ENCODE peak calls at places on chromosomes 2 and 18, in eight cellular contexts. One of them, this sample, is unnamed.

GRCh38 chr2:121532347-121532766 is 1.7 kb downstream of the RNU4ATAC start:
- DNase-seq in stimulated activated CD4-positive, alpha-beta T cell treated with anti-CD3 and anti-CD28 coated beads, Interleukin-4, amount 100 ng/mL, for 24 hours: no peak
- DNase-seq in body of pancreas: no peak
- DNase-seq in HL-60: peak; percentile 31
- DNase-seq in activated T-helper 1 cell treated with anti-CD3 and anti-CD28 coated beads, Interleukin-12 subunit alpha, Interleukin-12 subunit beta, Interleukin-2, Interleukin-4 antibody, amounts not matched to agents 30 ng/mL and 10 ng/mL and 1 ng/mL, durations not matched to agents 14 hours and 24 hours and 36 hours: no peak
- DNase-seq in brain microvascular endothelial cell: peak; percentile 69
- DNase-seq in Right ventricle myocardium superior: no peak
- DNase-seq in T-helper 1 cell: no peak
- DNase-seq in this sample: no peak

GRCh38 chr2:20356042-20356441 is 5.4 kb upstream of the PUM2 start:
- DNase-seq in stimulated activated CD4-positive, alpha-beta T cell treated with anti-CD3 and anti-CD28 coated beads, Interleukin-4, amount 100 ng/mL, for 24 hours: no peak
- DNase-seq in Right ventricle myocardium superior: no peak
- DNase-seq in activated T-helper 1 cell treated with anti-CD3 and anti-CD28 coated beads, Interleukin-12 subunit alpha, Interleukin-12 subunit beta, Interleukin-2, Interleukin-4 antibody, amounts not matched to agents 30 ng/mL and 10 ng/mL and 1 ng/mL, durations not matched to agents 14 hours and 24 hours and 36 hours: no peak
- DNase-seq in T-helper 1 cell: no peak
- DNase-seq in HL-60: no peak
- DNase-seq in body of pancreas: no peak
- DNase-seq in brain microvascular endothelial cell: peak; percentile 77
- DNase-seq in this sample: no peak

GRCh38 chr2:110682267-110682666 is 4.4 kb upstream of the BUB1 start:
- DNase-seq in T-helper 1 cell: no peak
- DNase-seq in activated T-helper 1 cell treated with anti-CD3 and anti-CD28 coated beads, Interleukin-12 subunit alpha, Interleukin-12 subunit beta, Interleukin-2, Interleukin-4 antibody, amounts not matched to agents 30 ng/mL and 10 ng/mL and 1 ng/mL, durations not matched to agents 14 hours and 24 hours and 36 hours: no peak
- DNase-seq in body of pancreas: no peak
- DNase-seq in Right ventricle myocardium superior: no peak
- DNase-seq in stimulated activated CD4-positive, alpha-beta T cell treated with anti-CD3 and anti-CD28 coated beads, Interleukin-4, amount 100 ng/mL, for 24 hours: no peak
- DNase-seq in HL-60: no peak
- DNase-seq in brain microvascular endothelial cell: no peak
- DNase-seq in this sample: no peak

GRCh38 chr2:60515751-60516226 is 37.7 kb downstream of the BCL11A start:
- DNase-seq in stimulated activated CD4-positive, alpha-beta T cell treated with anti-CD3 and anti-CD28 coated beads, Interleukin-4, amount 100 ng/mL, for 24 hours: no peak
- DNase-seq in body of pancreas: no peak
- DNase-seq in activated T-helper 1 cell treated with anti-CD3 and anti-CD28 coated beads, Interleukin-12 subunit alpha, Interleukin-12 subunit beta, Interleukin-2, Interleukin-4 antibody, amounts not matched to agents 30 ng/mL and 10 ng/mL and 1 ng/mL, durations not matched to agents 14 hours and 24 hours and 36 hours: no peak
- DNase-seq in brain microvascular endothelial cell: peak; percentile 93
- DNase-seq in HL-60: no peak
- DNase-seq in Right ventricle myocardium superior: no peak
- DNase-seq in T-helper 1 cell: no peak
- DNase-seq in this sample: no peak

GRCh38 chr2:237471457-237472186 is 15.4 kb upstream of the MLPH start:
- DNase-seq in HL-60: no peak
- DNase-seq in T-helper 1 cell: peak; percentile 11
- DNase-seq in activated T-helper 1 cell treated with anti-CD3 and anti-CD28 coated beads, Interleukin-12 subunit alpha, Interleukin-12 subunit beta, Interleukin-2, Interleukin-4 antibody, amounts not matched to agents 30 ng/mL and 10 ng/mL and 1 ng/mL, durations not matched to agents 14 hours and 24 hours and 36 hours: no peak
- DNase-seq in stimulated activated CD4-positive, alpha-beta T cell treated with anti-CD3 and anti-CD28 coated beads, Interleukin-4, amount 100 ng/mL, for 24 hours: peak; percentile 38
- DNase-seq in body of pancreas: peak; percentile 65
- DNase-seq in brain microvascular endothelial cell: peak; percentile 74
- DNase-seq in Right ventricle myocardium superior: no peak
- DNase-seq in this sample: no peak

GRCh38 chr18:50674307-50674706 is 114.4 kb downstream of the MAPK4 start:
- DNase-seq in T-helper 1 cell: no peak
- DNase-seq in activated T-helper 1 cell treated with anti-CD3 and anti-CD28 coated beads, Interleukin-12 subunit alpha, Interleukin-12 subunit beta, Interleukin-2, Interleukin-4 antibody, amounts not matched to agents 30 ng/mL and 10 ng/mL and 1 ng/mL, durations not matched to agents 14 hours and 24 hours and 36 hours: no peak
- DNase-seq in body of pancreas: no peak
- DNase-seq in HL-60: no peak
- DNase-seq in stimulated activated CD4-positive, alpha-beta T cell treated with anti-CD3 and anti-CD28 coated beads, Interleukin-4, amount 100 ng/mL, for 24 hours: no peak
- DNase-seq in Right ventricle myocardium superior: peak; percentile 51
- DNase-seq in brain microvascular endothelial cell: no peak
- DNase-seq in this sample: no peak

GRCh38 chr2:177127821-177128220 is 84.8 kb upstream of the HNRNPA3 start:
- DNase-seq in stimulated activated CD4-positive, alpha-beta T cell treated with anti-CD3 and anti-CD28 coated beads, Interleukin-4, amount 100 ng/mL, for 24 hours: no peak
- DNase-seq in T-helper 1 cell: no peak
- DNase-seq in brain microvascular endothelial cell: no peak
- DNase-seq in HL-60: no peak
- DNase-seq in body of pancreas: no peak
- DNase-seq in Right ventricle myocardium superior: no peak
- DNase-seq in activated T-helper 1 cell treated with anti-CD3 and anti-CD28 coated beads, Interleukin-12 subunit alpha, Interleukin-12 subunit beta, Interleukin-2, Interleukin-4 antibody, amounts not matched to agents 30 ng/mL and 10 ng/mL and 1 ng/mL, durations not matched to agents 14 hours and 24 hours and 36 hours: no peak
- DNase-seq in this sample: no peak

GRCh38 chr2:136238552-136239346 is 120.8 kb upstream of the CXCR4 start:
- DNase-seq in brain microvascular endothelial cell: peak; percentile 56
- DNase-seq in T-helper 1 cell: peak; percentile 21
- DNase-seq in HL-60: peak; percentile 80
- DNase-seq in stimulated activated CD4-positive, alpha-beta T cell treated with anti-CD3 and anti-CD28 coated beads, Interleukin-4, amount 100 ng/mL, for 24 hours: peak; percentile 41
- DNase-seq in Right ventricle myocardium superior: peak; percentile 39
- DNase-seq in activated T-helper 1 cell treated with anti-CD3 and anti-CD28 coated beads, Interleukin-12 subunit alpha, Interleukin-12 subunit beta, Interleukin-2, Interleukin-4 antibody, amounts not matched to agents 30 ng/mL and 10 ng/mL and 1 ng/mL, durations not matched to agents 14 hours and 24 hours and 36 hours: peak; percentile 12
- DNase-seq in body of pancreas: no peak
- DNase-seq in this sample: peak; percentile 46

GRCh38 chr18:39305756-39306155 is 1740.2 kb upstream of the CELF4 start:
- DNase-seq in body of pancreas: no peak
- DNase-seq in brain microvascular endothelial cell: no peak
- DNase-seq in HL-60: no peak
- DNase-seq in stimulated activated CD4-positive, alpha-beta T cell treated with anti-CD3 and anti-CD28 coated beads, Interleukin-4, amount 100 ng/mL, for 24 hours: no peak
- DNase-seq in T-helper 1 cell: no peak
- DNase-seq in Right ventricle myocardium superior: no peak
- DNase-seq in activated T-helper 1 cell treated with anti-CD3 and anti-CD28 coated beads, Interleukin-12 subunit alpha, Interleukin-12 subunit beta, Interleukin-2, Interleukin-4 antibody, amounts not matched to agents 30 ng/mL and 10 ng/mL and 1 ng/mL, durations not matched to agents 14 hours and 24 hours and 36 hours: no peak
- DNase-seq in this sample: peak; percentile 65

GRCh38 chr2:132980304-132980703 is 310.3 kb upstream of the LYPD1 start:
- DNase-seq in brain microvascular endothelial cell: no peak
- DNase-seq in activated T-helper 1 cell treated with anti-CD3 and anti-CD28 coated beads, Interleukin-12 subunit alpha, Interleukin-12 subunit beta, Interleukin-2, Interleukin-4 antibody, amounts not matched to agents 30 ng/mL and 10 ng/mL and 1 ng/mL, durations not matched to agents 14 hours and 24 hours and 36 hours: no peak
- DNase-seq in body of pancreas: no peak
- DNase-seq in T-helper 1 cell: no peak
- DNase-seq in stimulated activated CD4-positive, alpha-beta T cell treated with anti-CD3 and anti-CD28 coated beads, Interleukin-4, amount 100 ng/mL, for 24 hours: no peak
- DNase-seq in HL-60: no peak
- DNase-seq in Right ventricle myocardium superior: no peak
- DNase-seq in this sample: no peak

GRCh38 chr2:240463274-240463865 is 27.9 kb downstream of the GPC1 start:
- DNase-seq in HL-60: no peak
- DNase-seq in brain microvascular endothelial cell: no peak
- DNase-seq in stimulated activated CD4-positive, alpha-beta T cell treated with anti-CD3 and anti-CD28 coated beads, Interleukin-4, amount 100 ng/mL, for 24 hours: no peak
- DNase-seq in body of pancreas: peak; percentile 4
- DNase-seq in activated T-helper 1 cell treated with anti-CD3 and anti-CD28 coated beads, Interleukin-12 subunit alpha, Interleukin-12 subunit beta, Interleukin-2, Interleukin-4 antibody, amounts not matched to agents 30 ng/mL and 10 ng/mL and 1 ng/mL, durations not matched to agents 14 hours and 24 hours and 36 hours: no peak
- DNase-seq in T-helper 1 cell: no peak
- DNase-seq in Right ventricle myocardium superior: peak; percentile 29
- DNase-seq in this sample: no peak